ENCODE peak calls at places on chromosomes 7 and 10, in eight cellular contexts. One of them, this sample, is unnamed.

GRCh38 chr7:29287366-29287765 is 92.8 kb downstream of the CHN2 start:
- DNase-seq in pancreas: no peak
- DNase-seq in progenitor cell of endocrine pancreas: no peak
- DNase-seq in tibial artery: no peak
- DNase-seq in endothelial cell of umbilical vein: peak
- DNase-seq in cardiac fibroblast: peak
- DNase-seq in astrocyte of the spinal cord: peak
- DNase-seq in fibroblast of lung: peak
- DNase-seq in this sample: peak

GRCh38 chr7:136912339-136912738 is 43.9 kb downstream of the CHRM2 start:
- DNase-seq in progenitor cell of endocrine pancreas: no peak
- DNase-seq in pancreas: no peak
- DNase-seq in astrocyte of the spinal cord: no peak
- DNase-seq in cardiac fibroblast: no peak
- DNase-seq in fibroblast of lung: peak
- DNase-seq in tibial artery: no peak
- DNase-seq in endothelial cell of umbilical vein: no peak
- DNase-seq in this sample: no peak

GRCh38 chr7:47638679-47639306 is 56.9 kb upstream of the TNS3 start:
- DNase-seq in tibial artery: peak
- DNase-seq in endothelial cell of umbilical vein: no peak
- DNase-seq in cardiac fibroblast: peak
- DNase-seq in progenitor cell of endocrine pancreas: no peak
- DNase-seq in astrocyte of the spinal cord: peak
- DNase-seq in fibroblast of lung: peak
- DNase-seq in pancreas: no peak
- DNase-seq in this sample: no peak

GRCh38 chr7:158325530-158326381 is 261.9 kb downstream of the PTPRN2 start:
- DNase-seq in cardiac fibroblast: no peak
- DNase-seq in tibial artery: no peak
- DNase-seq in progenitor cell of endocrine pancreas: peak
- DNase-seq in endothelial cell of umbilical vein: no peak
- DNase-seq in fibroblast of lung: no peak
- DNase-seq in pancreas: no peak
- DNase-seq in astrocyte of the spinal cord: no peak
- DNase-seq in this sample: no peak

GRCh38 chr7:156768698-156769472 is 124.1 kb downstream of the LMBR1 start:
- DNase-seq in cardiac fibroblast: no peak
- DNase-seq in astrocyte of the spinal cord: no peak
- DNase-seq in tibial artery: no peak
- DNase-seq in endothelial cell of umbilical vein: no peak
- DNase-seq in pancreas: no peak
- DNase-seq in fibroblast of lung: no peak
- DNase-seq in progenitor cell of endocrine pancreas: no peak
- DNase-seq in this sample: no peak

GRCh38 chr10:52098130-52098529 is 216.0 kb upstream of the DKK1 start:
- DNase-seq in cardiac fibroblast: no peak
- DNase-seq in pancreas: no peak
- DNase-seq in astrocyte of the spinal cord: no peak
- DNase-seq in progenitor cell of endocrine pancreas: no peak
- DNase-seq in endothelial cell of umbilical vein: no peak
- DNase-seq in fibroblast of lung: no peak
- DNase-seq in tibial artery: no peak
- DNase-seq in this sample: no peak

GRCh38 chr10:17795807-17796596 is 13.1 kb upstream of the MRC1 start:
- DNase-seq in tibial artery: no peak
- DNase-seq in cardiac fibroblast: no peak
- DNase-seq in fibroblast of lung: no peak
- DNase-seq in pancreas: no peak
- DNase-seq in astrocyte of the spinal cord: no peak
- DNase-seq in progenitor cell of endocrine pancreas: no peak
- DNase-seq in endothelial cell of umbilical vein: no peak
- DNase-seq in this sample: no peak

GRCh38 chr7:73932364-73932763 is 71.4 kb downstream of the TMEM270 start:
- DNase-seq in progenitor cell of endocrine pancreas: no peak
- DNase-seq in endothelial cell of umbilical vein: no peak
- DNase-seq in cardiac fibroblast: no peak
- DNase-seq in pancreas: no peak
- DNase-seq in astrocyte of the spinal cord: no peak
- DNase-seq in tibial artery: no peak
- DNase-seq in fibroblast of lung: peak
- DNase-seq in this sample: no peak

GRCh38 chr10:11871470-11871869 is 48.3 kb downstream of the PROSER2 start:
- DNase-seq in tibial artery: no peak
- DNase-seq in fibroblast of lung: peak
- DNase-seq in cardiac fibroblast: peak
- DNase-seq in endothelial cell of umbilical vein: peak
- DNase-seq in pancreas: no peak
- DNase-seq in astrocyte of the spinal cord: peak
- DNase-seq in progenitor cell of endocrine pancreas: no peak
- DNase-seq in this sample: no peak

GRCh38 chr10:96478317-96478716 is 35.4 kb downstream of the TLL2 start:
- DNase-seq in cardiac fibroblast: no peak
- DNase-seq in astrocyte of the spinal cord: no peak
- DNase-seq in progenitor cell of endocrine pancreas: no peak
- DNase-seq in fibroblast of lung: peak
- DNase-seq in tibial artery: no peak
- DNase-seq in pancreas: no peak
- DNase-seq in endothelial cell of umbilical vein: no peak
- DNase-seq in this sample: no peak

GRCh38 chr10:119769886-119770285 is 44.0 kb downstream of the INPP5F start:
- DNase-seq in endothelial cell of umbilical vein: peak
- DNase-seq in fibroblast of lung: peak
- DNase-seq in progenitor cell of endocrine pancreas: no peak
- DNase-seq in astrocyte of the spinal cord: peak
- DNase-seq in cardiac fibroblast: peak
- DNase-seq in tibial artery: no peak
- DNase-seq in pancreas: no peak
- DNase-seq in this sample: no peak

GRCh38 chr10:132624847-132625839 is 87.6 kb downstream of the INPP5A start:
- DNase-seq in progenitor cell of endocrine pancreas: no peak
- DNase-seq in cardiac fibroblast: no peak
- DNase-seq in tibial artery: peak
- DNase-seq in astrocyte of the spinal cord: peak
- DNase-seq in endothelial cell of umbilical vein: no peak
- DNase-seq in pancreas: no peak
- DNase-seq in fibroblast of lung: no peak
- DNase-seq in this sample: no peak

GRCh38 chr10:37685741-37686683 is 171.4 kb downstream of the ZNF248 start:
- DNase-seq in astrocyte of the spinal cord: no peak
- DNase-seq in tibial artery: peak
- DNase-seq in fibroblast of lung: no peak
- DNase-seq in cardiac fibroblast: no peak
- DNase-seq in pancreas: no peak
- DNase-seq in progenitor cell of endocrine pancreas: no peak
- DNase-seq in endothelial cell of umbilical vein: no peak
- DNase-seq in this sample: no peak

GRCh38 chr10:44307691-44308090 is 77.2 kb downstream of the CXCL12 start:
- DNase-seq in astrocyte of the spinal cord: no peak
- DNase-seq in fibroblast of lung: no peak
- DNase-seq in pancreas: no peak
- DNase-seq in progenitor cell of endocrine pancreas: no peak
- DNase-seq in tibial artery: no peak
- DNase-seq in endothelial cell of umbilical vein: no peak
- DNase-seq in cardiac fibroblast: no peak
- DNase-seq in this sample: no peak
- TF ChIP-seq CTCF in astrocyte of the spinal cord: no peak
- TF ChIP-seq CTCF in fibroblast of lung: no peak
- TF ChIP-seq CTCF in pancreas: no peak
- TF ChIP-seq CTCF in progenitor cell of endocrine pancreas: no peak
- TF ChIP-seq CTCF in tibial artery: no peak
- TF ChIP-seq CTCF in endothelial cell of umbilical vein: no peak
- TF ChIP-seq CTCF in cardiac fibroblast: no peak
- TF ChIP-seq CTCF in this sample: no peak

DNA sequence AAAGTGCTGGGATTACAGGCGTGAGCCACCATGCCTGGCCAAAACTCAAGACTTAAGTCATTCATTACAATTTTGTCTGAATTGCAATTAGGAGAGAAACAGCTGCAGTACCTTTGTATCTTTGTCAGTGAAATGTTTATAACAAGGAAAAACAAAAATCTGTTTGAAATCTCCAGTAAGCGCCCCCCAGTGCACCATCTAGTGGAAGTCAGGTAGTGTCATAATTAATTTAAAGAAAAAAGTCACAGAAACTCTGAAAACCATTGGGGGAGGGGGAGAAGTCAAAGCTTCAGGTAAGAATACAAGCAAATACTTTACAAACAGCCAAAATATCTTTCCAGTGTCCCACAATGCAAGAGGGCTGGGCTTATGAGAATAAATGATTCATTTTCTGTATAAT is 2.8 kb downstream of the MPP7 start:
- DNase-seq in astrocyte of the spinal cord: no peak
- DNase-seq in cardiac fibroblast: no peak
- DNase-seq in pancreas: no peak
- DNase-seq in progenitor cell of endocrine pancreas: no peak
- DNase-seq in endothelial cell of umbilical vein: no peak
- DNase-seq in tibial artery: no peak
- DNase-seq in fibroblast of lung: no peak
- DNase-seq in this sample: no peak
- TF ChIP-seq CTCF in astrocyte of the spinal cord: peak
- TF ChIP-seq CTCF in cardiac fibroblast: no peak
- TF ChIP-seq CTCF in pancreas: no peak
- TF ChIP-seq CTCF in progenitor cell of endocrine pancreas: no peak
- TF ChIP-seq CTCF in endothelial cell of umbilical vein: no peak
- TF ChIP-seq CTCF in tibial artery: peak
- TF ChIP-seq CTCF in fibroblast of lung: no peak
- TF ChIP-seq CTCF in this sample: no peak

DNA sequence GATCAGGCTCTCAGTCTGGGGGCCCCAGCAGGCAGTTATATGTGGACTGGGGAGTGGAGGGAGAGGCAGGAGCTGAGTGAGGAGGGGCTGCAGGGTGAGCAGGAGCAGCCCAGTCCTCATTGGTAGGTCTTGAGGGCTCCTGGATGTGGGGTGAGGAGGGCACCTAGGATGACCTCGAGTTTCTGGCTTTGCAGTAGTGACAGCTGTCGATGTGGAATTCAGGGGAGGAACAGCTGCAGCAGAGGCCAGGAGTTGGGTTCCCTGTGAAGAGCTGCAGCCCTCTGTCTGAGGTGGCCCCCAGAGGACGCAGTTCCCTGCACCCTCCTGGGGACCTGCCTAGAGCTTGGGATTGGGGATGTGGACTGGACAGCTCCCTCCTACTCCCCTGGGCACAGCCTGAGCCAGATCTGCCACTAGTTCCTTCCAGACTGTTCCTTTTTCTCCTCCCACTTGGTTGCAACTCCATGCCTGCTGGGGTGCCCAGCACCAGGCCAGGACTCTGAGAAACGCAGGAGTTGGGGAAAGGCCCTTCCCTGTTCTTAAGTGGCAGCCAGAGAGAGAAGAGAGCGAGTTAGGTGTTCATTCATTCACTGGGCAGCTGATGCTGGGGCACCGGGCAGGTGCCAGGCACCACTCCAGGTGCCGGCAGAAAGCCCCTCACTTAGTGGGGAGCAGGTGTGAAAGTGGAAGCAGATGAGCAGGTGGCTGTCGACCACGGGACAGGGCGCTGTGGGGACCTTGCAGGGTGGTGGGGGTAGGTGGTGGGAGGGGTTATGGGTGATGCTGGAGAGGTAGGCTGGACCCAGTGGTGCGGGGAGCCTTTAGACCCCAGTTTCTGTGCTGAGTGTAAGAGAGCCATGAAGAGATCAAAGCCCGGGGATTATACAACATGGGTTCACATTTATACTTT is 57.9 kb downstream of the PRF1 start:
- DNase-seq in astrocyte of the spinal cord: no peak
- DNase-seq in cardiac fibroblast: no peak
- DNase-seq in pancreas: no peak
- DNase-seq in endothelial cell of umbilical vein: no peak
- DNase-seq in fibroblast of lung: no peak
- DNase-seq in tibial artery: no peak
- DNase-seq in progenitor cell of endocrine pancreas: no peak
- DNase-seq in this sample: no peak
- TF ChIP-seq CTCF in astrocyte of the spinal cord: no peak
- TF ChIP-seq CTCF in cardiac fibroblast: no peak
- TF ChIP-seq CTCF in pancreas: no peak
- TF ChIP-seq CTCF in endothelial cell of umbilical vein: no peak
- TF ChIP-seq CTCF in fibroblast of lung: no peak
- TF ChIP-seq CTCF in tibial artery: no peak
- TF ChIP-seq CTCF in progenitor cell of endocrine pancreas: no peak
- TF ChIP-seq CTCF in this sample: no peak

GRCh38 chr10:92847185-92847864 is 995 bp upstream of the EXOC6 start:
- DNase-seq in fibroblast of lung: peak
- DNase-seq in cardiac fibroblast: peak
- DNase-seq in astrocyte of the spinal cord: no peak
- DNase-seq in tibial artery: no peak
- DNase-seq in progenitor cell of endocrine pancreas: no peak
- DNase-seq in pancreas: no peak
- DNase-seq in endothelial cell of umbilical vein: no peak
- DNase-seq in this sample: no peak

GRCh38 chr10:92849234-92849525 is 860 bp downstream of the EXOC6 start:
- DNase-seq in cardiac fibroblast: no peak
- DNase-seq in progenitor cell of endocrine pancreas: no peak
- DNase-seq in pancreas: no peak
- DNase-seq in fibroblast of lung: no peak
- DNase-seq in endothelial cell of umbilical vein: peak
- DNase-seq in astrocyte of the spinal cord: peak
- DNase-seq in tibial artery: no peak
- DNase-seq in this sample: no peak

GRCh38 chr10:92848037-92848440 is 281 bp upstream of the EXOC6 start:
- DNase-seq in astrocyte of the spinal cord: no peak
- DNase-seq in fibroblast of lung: no peak
- DNase-seq in endothelial cell of umbilical vein: peak
- DNase-seq in cardiac fibroblast: no peak
- DNase-seq in pancreas: no peak
- DNase-seq in tibial artery: no peak
- DNase-seq in progenitor cell of endocrine pancreas: no peak
- DNase-seq in this sample: no peak

GRCh38 chr10:92849576-92850090 is 1.3 kb downstream of the EXOC6 start:
- DNase-seq in cardiac fibroblast: no peak
- DNase-seq in endothelial cell of umbilical vein: peak
- DNase-seq in progenitor cell of endocrine pancreas: no peak
- DNase-seq in fibroblast of lung: no peak
- DNase-seq in astrocyte of the spinal cord: no peak
- DNase-seq in tibial artery: no peak
- DNase-seq in pancreas: no peak
- DNase-seq in this sample: no peak

DNA sequence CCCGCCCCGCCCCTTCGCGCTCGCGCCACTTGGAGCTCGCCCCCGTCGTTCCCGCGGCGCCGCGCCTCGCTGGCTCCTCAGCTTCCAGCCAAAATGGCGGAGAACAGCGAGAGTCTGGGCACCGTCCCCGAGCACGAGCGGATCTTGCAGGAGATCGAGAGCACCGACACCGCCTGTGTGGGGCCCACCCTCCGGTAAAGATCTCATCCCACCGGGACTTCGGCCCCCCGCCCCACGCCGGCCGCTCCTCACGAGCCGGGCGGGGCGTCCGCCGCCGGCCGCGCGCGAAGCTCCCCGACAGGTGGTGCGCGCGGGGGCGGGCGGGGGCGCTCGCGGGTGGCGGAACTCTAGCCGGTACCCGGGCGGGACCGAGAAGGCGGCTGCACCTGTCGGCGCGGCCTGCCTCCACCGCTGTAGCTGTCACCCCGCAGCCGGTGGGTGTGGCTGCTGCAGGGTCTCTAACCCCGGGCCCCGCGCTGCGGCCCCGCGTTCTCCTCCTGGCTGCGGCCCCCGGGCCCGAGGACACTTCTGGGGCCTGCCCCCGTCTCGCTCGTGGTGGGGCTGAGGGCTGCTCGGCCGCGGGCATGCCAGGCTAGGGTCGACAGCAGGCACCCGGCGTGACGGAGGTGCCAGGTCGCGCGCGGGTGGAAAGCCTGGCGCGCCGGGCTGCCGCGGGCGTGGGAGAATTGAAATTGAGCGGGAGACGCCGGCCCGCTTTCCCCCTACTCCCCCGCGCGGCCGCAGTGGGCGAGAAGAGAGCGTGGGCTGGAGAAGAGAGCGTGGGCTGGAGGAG is at the start of gene EXOC6:
- DNase-seq in endothelial cell of umbilical vein: peak
- DNase-seq in progenitor cell of endocrine pancreas: peak
- DNase-seq in tibial artery: peak
- DNase-seq in pancreas: peak
- DNase-seq in fibroblast of lung: peak
- DNase-seq in cardiac fibroblast: peak
- DNase-seq in astrocyte of the spinal cord: peak
- DNase-seq in this sample: peak
- TF ChIP-seq CTCF in endothelial cell of umbilical vein: no peak
- TF ChIP-seq CTCF in progenitor cell of endocrine pancreas: peak
- TF ChIP-seq CTCF in tibial artery: no peak
- TF ChIP-seq CTCF in pancreas: no peak
- TF ChIP-seq CTCF in fibroblast of lung: no peak
- TF ChIP-seq CTCF in cardiac fibroblast: no peak
- TF ChIP-seq CTCF in astrocyte of the spinal cord: no peak
- TF ChIP-seq CTCF in this sample: no peak

This sample was measured in Calu3.